ENCODE peak calls at places on chromosomes 7 and 10, in ten cellular contexts. N, K, P, U, F, S, A, C, Q and X are unnamed samples.
A peak's percentile ranks its signal among the peaks of the same experiment; 100 is the strongest.

GRCh38 chr10:80166581-80167470 is 34.3 kb downstream of the PLAC9 start:
- DNase-seq in N (no peak), K (no peak), P (no peak), U (no peak), F (no peak), S (no peak), A (no peak), C (no peak), Q (no peak), X (no peak)

GRCh38 chr7:46454796-46455195 is 533.7 kb upstream of the IGFBP3 start:
- DNase-seq in N (no peak), K (no peak), P (no peak), U (no peak), F (no peak), S (no peak), A (peak; percentile 16), C (no peak), Q (no peak), X (no peak)

GRCh38 chr7:79046061-79046460 is 407.4 kb downstream of the MAGI2 start:
- DNase-seq in N (peak; percentile 3), K (no peak), P (no peak), U (no peak), F (no peak), S (no peak), A (peak; percentile 9), C (no peak), Q (no peak), X (no peak)

GRCh38 chr7:6447589-6448210 is at the start of gene DAGLB:
- DNase-seq in N (peak; percentile 92), K (peak; percentile 94), P (peak; percentile 50), U (peak; percentile 96), F (peak; percentile 91), S (peak; percentile 95), A (peak; percentile 98), C (peak; percentile 96), Q (peak; percentile 96), X (peak; percentile 91)

GRCh38 chr7:101255841-101256240 is 11.0 kb upstream of the FIS1 start:
- DNase-seq in N (no peak), K (no peak), P (no peak), U (no peak), F (no peak), S (no peak), A (no peak), C (no peak), Q (no peak), X (no peak)

GRCh38 chr10:112330154-112330553 is 43.8 kb upstream of the ACSL5 start:
- DNase-seq in N (no peak), K (no peak), P (no peak), U (no peak), F (peak; percentile 2), S (no peak), A (no peak), C (no peak), Q (peak; percentile 57), X (no peak)

GRCh38 chr7:121620206-121620605 is 224.1 kb upstream of the FAM3C start:
- DNase-seq in N (no peak), K (no peak), P (no peak), U (no peak), F (no peak), S (no peak), A (no peak), C (no peak), Q (no peak), X (no peak)

GRCh38 chr7:70285854-70286253 is 687.6 kb downstream of the AUTS2 start:
- DNase-seq in N (no peak), K (no peak), P (no peak), U (no peak), F (peak; percentile 94), S (no peak), A (no peak), C (no peak), Q (no peak), X (no peak)

GRCh38 chr7:7435978-7436377 is 99.7 kb downstream of the COL28A1 start:
- DNase-seq in N (no peak), K (no peak), P (no peak), U (no peak), F (no peak), S (no peak), A (no peak), C (no peak), Q (no peak), X (no peak)

GRCh38 chr7:97116308-97116707 is 1.2 kb upstream of the SDHAF3 start:
- DNase-seq in N (no peak), K (no peak), P (no peak), U (no peak), F (no peak), S (no peak), A (no peak), C (no peak), Q (no peak), X (peak; percentile 60)

GRCh38 chr7:22920664-22921063 is 93.3 kb downstream of the HYCC1 start:
- DNase-seq in N (peak; percentile 38), K (no peak), P (no peak), U (no peak), F (peak; percentile 81), S (no peak), A (peak; percentile 47), C (no peak), Q (no peak), X (no peak)

GRCh38 chr7:7329321-7329720 is 147.0 kb downstream of the C1GALT1 start:
- DNase-seq in N (no peak), K (no peak), P (no peak), U (no peak), F (peak; percentile 77), S (no peak), A (no peak), C (no peak), Q (no peak), X (no peak)

GRCh38 chr7:513521-514166 is 6.0 kb downstream of the PDGFA start:
- DNase-seq in N (peak; percentile 83), K (no peak), P (no peak), U (no peak), F (peak; percentile 47), S (no peak), A (peak; percentile 38), C (no peak), Q (peak; percentile 55), X (no peak)

GRCh38 chr7:95845007-95845406 is 72.7 kb downstream of the DYNC1I1 start:
- DNase-seq in N (peak; percentile 15), K (no peak), P (no peak), U (no peak), F (no peak), S (no peak), A (peak; percentile 34), C (no peak), Q (no peak), X (no peak)